ENCODE peak calls at places on chromosomes 11 and 22, in nine cellular contexts. U is nephron progenitor cell, P is Calu3, W is upper lobe of right lung, O is brain microvascular endothelial cell, X is uterus, L is progenitor cell of endocrine pancreas, F is AG10803, Z is A549. Y is an unnamed sample.

GRCh38 chr11:66143264-66143566 is 73.1 kb downstream of the PACS1 start:
- DNase-seq in W (no peak), U (no peak), P (no peak), Z (no peak), F (no peak), O (no peak), X (no peak), L (no peak), Y (no peak)

GRCh38 chr11:117083011-117083940 is 15.0 kb downstream of the SIK3 start:
- DNase-seq in U (no peak), F (peak), L (no peak), W (no peak), O (no peak), Z (no peak), X (no peak), P (no peak), Y (no peak)

GRCh38 chr22:20783844-20784723 is 10.2 kb downstream of the SERPIND1 start:
- DNase-seq in U (peak), P (peak), X (peak), L (no peak), W (no peak), F (peak), Z (peak), O (peak), Y (no peak)

GRCh38 chr22:31140746-31141145 is 438 bp upstream of the PLA2G3 start:
- DNase-seq in X (no peak), W (no peak), P (no peak), U (no peak), Z (no peak), L (no peak), F (no peak), O (no peak), Y (no peak)

GRCh38 chr11:78000193-78000592 is 5.7 kb upstream of the INTS4 start:
- DNase-seq in P (peak), U (peak), O (peak), L (peak), W (no peak), Z (peak), F (peak), X (no peak), Y (no peak)

GRCh38 chr22:32764330-32765116 is 37.0 kb upstream of the TIMP3 start:
- DNase-seq in P (no peak), L (no peak), F (peak), X (peak), U (no peak), W (no peak), O (peak), Z (peak), Y (no peak)

GRCh38 chr22:43144949-43145348 is 1.8 kb upstream of the MCAT start:
- DNase-seq in F (no peak), Z (no peak), L (no peak), U (no peak), O (no peak), W (no peak), X (no peak), P (no peak), Y (no peak)

GRCh38 chr22:27704581-27704980 is 97.0 kb downstream of the MN1 start:
- DNase-seq in W (no peak), Z (no peak), L (no peak), P (no peak), X (no peak), U (no peak), O (no peak), F (no peak), Y (no peak)

GRCh38 chr11:77085652-77086051 is 17.0 kb upstream of the OMP start:
- DNase-seq in Z (no peak), U (no peak), P (no peak), O (no peak), X (no peak), W (peak), F (no peak), L (no peak), Y (no peak)

GRCh38 chr11:73760066-73760679 is 701 bp downstream of the RAB6A start:
- DNase-seq in X (peak), U (peak), L (peak), Z (peak), F (peak), O (no peak), W (peak), P (peak), Y (peak)

GRCh38 chr11:130168105-130168504 is 8.5 kb downstream of the ST14 start:
- DNase-seq in X (no peak), L (no peak), O (peak), P (no peak), W (no peak), U (no peak), F (peak), Z (no peak), Y (no peak)

GRCh38 chr22:29031236-29031982 is 30.2 kb downstream of the C22orf31 start:
- DNase-seq in U (peak), Z (peak), W (peak), O (peak), L (no peak), P (peak), F (peak), X (peak), Y (no peak)

GRCh38 chr22:29369460-29369859 is 18.9 kb downstream of the AP1B1 start:
- DNase-seq in U (peak), F (peak), Z (no peak), L (no peak), X (peak), O (peak), P (no peak), W (peak), Y (no peak)

GRCh38 chr11:73633999-73634398 is 12.4 kb upstream of the PLEKHB1 start:
- DNase-seq in L (no peak), W (no peak), P (no peak), Z (no peak), U (no peak), X (no peak), O (no peak), F (no peak), Y (no peak)

GRCh38 chr11:1573847-1574255 is 1.8 kb upstream of the DUSP8 start:
- DNase-seq in X (peak), L (no peak), Z (peak), F (no peak), W (peak), O (no peak), P (peak), U (no peak), Y (no peak)

GRCh38 chr11:62133328-62134065 is 9.7 kb downstream of the INCENP start:
- DNase-seq in U (no peak), Z (no peak), X (no peak), F (peak), L (no peak), P (no peak), O (no peak), W (no peak), Y (no peak)

GRCh38 chr11:102139081-102139498 is 28.8 kb downstream of the YAP1 start:
- DNase-seq in F (peak), L (no peak), X (peak), P (no peak), U (no peak), Z (no peak), W (no peak), O (peak), Y (no peak)

GRCh38 chr11:75867778-75868374 is 52.9 kb downstream of the UVRAG start:
- DNase-seq in U (peak), P (peak), Z (peak), L (no peak), W (no peak), O (peak), F (peak), X (peak), Y (no peak)

GRCh38 chr22:49968831-49969661 is 8.5 kb downstream of the PIM3 start:
- DNase-seq in O (no peak), F (no peak), P (no peak), X (peak), U (peak), L (no peak), Z (no peak), W (peak), Y (no peak)

GRCh38 chr22:19879996-19880785 is 25.5 kb upstream of the GNB1L start:
- DNase-seq in W (peak), Z (no peak), O (no peak), F (no peak), X (peak), L (no peak), P (no peak), U (no peak), Y (peak)

GRCh38 chr11:8329961-8330361 is 66.3 kb upstream of the LMO1 start:
- DNase-seq in X (no peak), P (no peak), O (no peak), F (no peak), U (peak), W (no peak), Z (no peak), L (no peak), Y (no peak)

GRCh38 chr22:20390394-20390907 is 3.5 kb upstream of the ZNF74 start:
- DNase-seq in O (no peak), X (no peak), F (no peak), U (no peak), L (no peak), W (no peak), Z (no peak), P (no peak), Y (peak)

GRCh38 chr11:69013009-69013951 is at the start of gene MRGPRF:
- DNase-seq in W (peak), F (peak), Z (peak), U (peak), O (peak), X (peak), P (no peak), L (no peak), Y (no peak)

GRCh38 chr22:45580703-45581381 is 78.2 kb downstream of the FBLN1 start:
- DNase-seq in F (no peak), O (no peak), P (no peak), L (no peak), W (no peak), X (no peak), Z (no peak), U (no peak), Y (no peak)

GRCh38 chr11:22340803-22341581 is 2.8 kb downstream of the SLC17A6 start:
- DNase-seq in W (peak), U (peak), X (no peak), Z (no peak), F (no peak), L (no peak), P (no peak), O (no peak), Y (no peak)

GRCh38 chr22:49736538-49736937 is 91.1 kb downstream of the BRD1 start:
- DNase-seq in P (no peak), W (peak), U (no peak), Z (no peak), O (no peak), L (peak), F (no peak), X (no peak), Y (peak)

GRCh38 chr11:105046898-105047579 is 1.9 kb upstream of the CARD16 start:
- DNase-seq in O (peak), W (no peak), U (no peak), Z (peak), X (peak), F (peak), L (no peak), P (peak), Y (no peak)

GRCh38 chr11:128236506-128237498 is 350.6 kb downstream of the ETS1 start:
- DNase-seq in P (no peak), F (no peak), L (no peak), U (no peak), Z (no peak), O (no peak), X (no peak), W (no peak), Y (no peak)

GRCh38 chr11:12643029-12643428 is 31.2 kb upstream of the TEAD1 start:
- DNase-seq in U (no peak), Z (no peak), P (no peak), F (no peak), O (no peak), L (no peak), X (no peak), W (no peak), Y (no peak)

GRCh38 chr11:83061883-83062282 is 9.8 kb downstream of the RAB30 start:
- DNase-seq in Z (no peak), P (no peak), L (no peak), W (no peak), X (no peak), U (no peak), F (no peak), O (no peak), Y (no peak)

GRCh38 chr11:111665779-111666178 is 63.5 kb downstream of the SIK2 start:
- DNase-seq in W (no peak), U (peak), Z (no peak), O (peak), P (no peak), X (no peak), F (peak), L (peak), Y (no peak)

GRCh38 chr11:35012467-35013191 is 96.2 kb downstream of the PDHX start:
- DNase-seq in O (no peak), Z (no peak), L (no peak), F (no peak), W (no peak), P (no peak), U (no peak), X (no peak), Y (no peak)

GRCh38 chr11:776459-777287 is 614 bp downstream of the GATD1 start:
- DNase-seq in Z (no peak), L (peak), P (peak), W (peak), U (peak), O (no peak), F (no peak), X (no peak), Y (peak)

GRCh38 chr11:67276821-67277230 is 10.6 kb downstream of the GRK2 start:
- DNase-seq in X (peak), U (peak), P (no peak), L (no peak), W (peak), Z (no peak), F (peak), O (no peak), Y (no peak)
- TF ChIP-seq CTCF in X (peak), U (no peak), P (no peak), L (no peak), W (peak), Z (no peak), F (peak), O (peak), Y (no peak)

GRCh38 chr11:46307369-46307768 is 29.9 kb downstream of the CREB3L1 start:
- DNase-seq in F (no peak), Z (no peak), P (no peak), L (no peak), O (no peak), W (no peak), X (no peak), U (no peak), Y (no peak)

GRCh38 chr11:46304605-46305004 is 27.1 kb downstream of the CREB3L1 start:
- DNase-seq in F (no peak), X (no peak), U (no peak), W (no peak), L (no peak), P (no peak), O (no peak), Z (no peak), Y (no peak)

GRCh38 chr11:46306296-46306853 is 28.9 kb downstream of the CREB3L1 start:
- DNase-seq in F (peak), L (no peak), Z (no peak), P (no peak), O (no peak), W (no peak), X (no peak), U (no peak), Y (no peak)

GRCh38 chr11:46302866-46303265 is 25.4 kb downstream of the CREB3L1 start:
- DNase-seq in Z (no peak), O (no peak), L (no peak), U (no peak), F (no peak), W (no peak), X (no peak), P (no peak), Y (no peak)

DNA sequence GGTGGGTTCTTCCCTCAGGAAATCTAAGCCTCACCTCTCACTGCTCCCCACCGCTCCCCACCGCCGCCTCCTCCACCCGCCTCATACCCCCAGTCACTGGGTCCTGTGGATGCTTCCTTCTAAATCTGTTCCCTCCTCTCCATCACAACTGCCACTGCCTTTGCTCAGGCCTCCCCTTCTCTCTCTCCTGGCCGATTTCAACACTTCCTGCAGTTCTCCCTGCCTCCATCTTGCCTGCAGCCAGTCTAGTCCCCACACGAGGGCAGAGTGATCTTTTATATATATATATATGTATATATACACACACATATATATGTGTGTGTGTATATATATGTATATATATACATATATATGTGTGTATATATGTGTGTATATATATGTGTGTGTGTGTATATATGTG is 27.8 kb downstream of the CREB3L1 start:
- DNase-seq in F (no peak), W (no peak), O (peak), U (no peak), L (no peak), X (no peak), P (no peak), Z (no peak), Y (no peak)
- TF ChIP-seq CTCF in F (peak), W (peak), O (peak), U (no peak), L (no peak), X (no peak), P (no peak), Z (no peak), Y (peak)

GRCh38 chr11:17550455-17551346 is 3.6 kb downstream of the OTOG start:
- DNase-seq in F (no peak), U (no peak), Z (no peak), L (no peak), X (no peak), P (no peak), O (no peak), W (no peak), Y (no peak)

GRCh38 chr11:17547051-17547577 is at the start of gene OTOG:
- DNase-seq in L (no peak), W (no peak), U (peak), Z (no peak), F (no peak), X (no peak), P (peak), O (no peak), Y (no peak)

GRCh38 chr11:17547932-17548331 is 873 bp downstream of the OTOG start:
- DNase-seq in P (no peak), W (no peak), O (no peak), F (no peak), U (no peak), L (no peak), Z (no peak), X (no peak), Y (no peak)

GRCh38 chr11:17546240-17546639 is 819 bp upstream of the OTOG start:
- DNase-seq in P (no peak), Z (no peak), X (no peak), L (no peak), F (no peak), O (no peak), W (no peak), U (no peak), Y (no peak)

DNA sequence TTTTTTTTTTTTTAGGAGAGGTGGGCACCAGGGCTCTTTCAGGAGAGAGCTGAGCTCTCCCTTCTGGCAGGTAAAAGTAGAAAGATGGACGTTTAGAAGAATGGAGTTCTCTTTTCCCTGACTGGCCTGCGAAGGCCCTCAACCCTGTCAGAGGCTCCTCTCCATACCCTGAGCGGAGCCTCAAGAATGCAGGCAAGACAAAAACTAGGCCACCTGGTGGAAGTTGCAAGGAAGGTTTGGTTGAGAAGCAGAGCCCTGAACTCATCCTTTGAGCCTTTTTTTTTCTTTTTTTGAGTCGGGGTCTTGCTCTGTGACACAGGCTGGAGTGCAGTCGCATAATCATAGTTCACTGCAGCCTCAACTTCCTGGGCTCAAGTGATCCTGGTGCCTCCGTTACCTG is 1.4 kb downstream of the OTOG start:
- DNase-seq in U (no peak), X (no peak), F (no peak), L (no peak), O (no peak), Z (peak), P (no peak), W (no peak), Y (no peak)
- TF ChIP-seq CTCF in U (no peak), X (no peak), F (no peak), L (peak), O (peak), Z (no peak), P (no peak), W (no peak), Y (peak)

GRCh38 chr11:114193730-114194674 is 102.2 kb upstream of the NNMT start:
- DNase-seq in W (no peak), L (no peak), O (no peak), X (peak), F (no peak), P (no peak), U (no peak), Z (no peak), Y (no peak)

GRCh38 chr11:114195981-114196731 is 100.0 kb upstream of the NNMT start:
- DNase-seq in P (peak), W (no peak), X (no peak), U (no peak), Z (no peak), L (no peak), F (no peak), O (no peak), Y (no peak)

GRCh38 chr11:114191893-114192292 is 104.3 kb upstream of the NNMT start:
- DNase-seq in P (no peak), U (no peak), F (no peak), L (no peak), O (no peak), X (no peak), W (no peak), Z (no peak), Y (no peak)

GRCh38 chr11:114190630-114191029 is 105.6 kb upstream of the NNMT start:
- DNase-seq in P (no peak), U (no peak), W (no peak), F (no peak), X (no peak), L (no peak), Z (no peak), O (no peak), Y (no peak)

DNA sequence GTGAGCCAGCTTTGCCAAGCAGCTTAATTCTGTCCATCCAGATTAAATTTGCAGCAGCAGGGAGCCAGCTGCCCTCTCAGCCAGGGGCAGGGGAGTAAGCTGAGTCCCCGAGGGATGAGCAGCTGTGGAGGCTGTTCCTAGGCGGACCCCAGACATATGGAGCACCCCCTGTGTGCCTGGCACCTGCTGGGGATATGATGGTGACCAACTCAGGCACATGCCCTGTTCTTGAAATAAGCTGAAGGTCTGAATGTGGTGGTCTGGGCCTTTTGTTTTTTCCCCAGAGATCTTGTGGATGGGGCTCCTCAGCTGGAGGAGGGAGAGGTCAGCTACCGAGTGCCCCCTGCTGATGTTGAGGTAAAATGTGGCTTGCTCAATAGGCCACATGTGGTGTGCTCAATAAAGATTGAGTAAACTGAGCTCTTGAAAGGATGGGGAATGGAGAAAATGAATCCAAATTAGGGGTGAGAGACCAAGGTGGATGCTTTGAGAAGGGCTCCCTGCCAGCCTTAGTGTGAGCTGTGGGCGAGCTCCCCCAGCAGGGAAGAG is 103.3 kb upstream of the NNMT start:
- DNase-seq in O (no peak), U (no peak), L (no peak), Z (no peak), W (no peak), X (no peak), F (no peak), P (no peak), Y (no peak)
- TF ChIP-seq CTCF in O (peak), U (no peak), L (peak), Z (no peak), W (no peak), X (no peak), F (peak), P (no peak), Y (no peak)

Y was measured in type B pancreatic cell.